ENCODE peak calls at places on chromosome 21, in six cellular contexts. A, Q, B, R, I and X are unnamed samples.

GRCh38 chr21:32457360-32457840 is 44.9 kb downstream of the EVA1C start:
- DNase-seq in Q (peak), I (no peak), A (no peak), R (no peak), B (peak), X (no peak)

GRCh38 chr21:27213328-27213727 is 246.4 kb upstream of the ADAMTS5 start:
- DNase-seq in R (no peak), I (peak), B (no peak), A (no peak), Q (no peak), X (no peak)

GRCh38 chr21:32803651-32804050 is 32.1 kb upstream of the PAXBP1 start:
- DNase-seq in I (peak), B (no peak), A (no peak), Q (no peak), R (no peak), X (no peak)

GRCh38 chr21:42678118-42678430 is 24.7 kb downstream of the PDE9A start:
- DNase-seq in Q (no peak), R (no peak), A (no peak), B (no peak), I (no peak), X (no peak)

GRCh38 chr21:26067836-26068401 is 102.7 kb downstream of the APP start:
- DNase-seq in I (no peak), A (no peak), B (no peak), Q (no peak), R (no peak), X (no peak)

GRCh38 chr21:28871388-28872015 is 121.2 kb downstream of the LTN1 start:
- DNase-seq in A (no peak), I (peak), Q (no peak), R (no peak), B (peak), X (no peak)

GRCh38 chr21:31173881-31174555 is 135.7 kb upstream of the KRTAP19-8 start:
- DNase-seq in I (no peak), A (no peak), R (no peak), Q (no peak), B (no peak), X (no peak)

GRCh38 chr21:26883768-26884167 is 38.6 kb upstream of the ADAMTS1 start:
- DNase-seq in A (no peak), B (no peak), I (no peak), Q (no peak), R (peak), X (no peak)

GRCh38 chr21:42760977-42761751 is 107.7 kb downstream of the PDE9A start:
- DNase-seq in A (no peak), I (no peak), B (no peak), Q (peak), R (no peak), X (no peak)

GRCh38 chr21:41168391-41169257 is 664 bp downstream of the BACE2 start:
- DNase-seq in B (peak), A (no peak), I (peak), R (no peak), Q (no peak), X (no peak)

GRCh38 chr21:42060166-42060565 is 11.0 kb upstream of the UMODL1 start:
- DNase-seq in R (no peak), A (no peak), Q (no peak), I (no peak), B (no peak), X (no peak)

GRCh38 chr21:36070999-36071398 is 1.2 kb downstream of the CBR1 start:
- DNase-seq in I (no peak), A (no peak), R (no peak), Q (no peak), B (no peak), X (no peak)

GRCh38 chr21:34808569-34809204 is 139.9 kb downstream of the CLIC6 start:
- DNase-seq in A (peak), R (peak), B (no peak), I (peak), Q (peak), X (peak)

GRCh38 chr21:26945916-26946315 is 21.0 kb downstream of the ADAMTS5 start:
- DNase-seq in I (no peak), B (no peak), A (no peak), R (no peak), Q (no peak), X (no peak)

GRCh38 chr21:21002137-21002536 is 3.9 kb downstream of the NCAM2 start:
- DNase-seq in I (no peak), Q (no peak), A (no peak), B (no peak), R (no peak), X (no peak)

GRCh38 chr21:17463441-17463840 is 49.4 kb upstream of the CXADR start:
- DNase-seq in I (peak), B (no peak), Q (no peak), R (peak), A (no peak), X (peak)

GRCh38 chr21:42757826-42758655 is 104.6 kb downstream of the PDE9A start:
- DNase-seq in B (no peak), A (no peak), I (no peak), R (no peak), Q (no peak), X (no peak)

GRCh38 chr21:32414579-32415358 is 2.3 kb downstream of the EVA1C start:
- DNase-seq in B (no peak), R (no peak), I (no peak), Q (no peak), A (no peak), X (no peak)

GRCh38 chr21:26788783-26789182 is 56.4 kb downstream of the ADAMTS1 start:
- DNase-seq in I (no peak), R (no peak), Q (no peak), A (no peak), B (peak), X (no peak)

GRCh38 chr21:26057488-26058170 is 112.9 kb downstream of the APP start:
- DNase-seq in I (no peak), Q (no peak), A (no peak), R (no peak), B (no peak), X (no peak)

GRCh38 chr21:31531967-31532366 is 127.5 kb upstream of the SOD1 start:
- DNase-seq in A (no peak), Q (no peak), B (no peak), R (no peak), I (no peak), X (no peak)

GRCh38 chr21:33578214-33578613 is 10.3 kb downstream of the DONSON start:
- DNase-seq in B (no peak), Q (no peak), R (peak), A (no peak), I (no peak), X (no peak)

GRCh38 chr21:35348686-35349085 is 299.6 kb upstream of the RUNX1 start:
- DNase-seq in Q (no peak), A (no peak), B (no peak), R (no peak), I (no peak), X (no peak)

GRCh38 chr21:33968082-33968997 is 52.7 kb upstream of the ATP5PO start:
- DNase-seq in A (peak), R (no peak), Q (no peak), B (no peak), I (peak), X (no peak)

GRCh38 chr21:34744801-34745200 is 76.0 kb downstream of the CLIC6 start:
- DNase-seq in B (no peak), R (no peak), I (no peak), A (no peak), Q (no peak), X (no peak)

GRCh38 chr21:8991968-8992621 is 1529.3 kb upstream of the TPTE start:
- DNase-seq in Q (no peak), I (no peak), B (no peak), A (no peak), R (no peak), X (no peak)

GRCh38 chr21:41472769-41473548 is 35.0 kb downstream of the TMPRSS2 start:
- DNase-seq in Q (no peak), A (no peak), R (no peak), B (no peak), I (no peak), X (no peak)

GRCh38 chr21:35646606-35647005 is 413.7 kb downstream of the SETD4 start:
- DNase-seq in B (no peak), R (peak), A (no peak), I (peak), Q (no peak), X (no peak)

GRCh38 chr21:33015091-33015490 is 10.6 kb upstream of the OLIG2 start:
- DNase-seq in R (no peak), I (no peak), B (no peak), Q (no peak), A (no peak), X (no peak)

GRCh38 chr21:33133912-33134311 is 64.0 kb downstream of the OLIG1 start:
- DNase-seq in I (no peak), Q (no peak), R (no peak), B (no peak), A (no peak), X (no peak)

GRCh38 chr21:35925497-35925896 is 134.8 kb downstream of the SETD4 start:
- DNase-seq in A (peak), I (no peak), Q (no peak), B (no peak), R (no peak), X (no peak)

GRCh38 chr21:31630062-31630711 is 29.3 kb upstream of the SOD1 start:
- DNase-seq in B (no peak), A (no peak), R (peak), I (peak), Q (peak), X (peak)

GRCh38 chr21:42300045-42300583 is 15.1 kb downstream of the TFF3 start:
- DNase-seq in Q (no peak), R (no peak), A (no peak), I (no peak), B (no peak), X (no peak)

GRCh38 chr21:37153935-37154350 is 80.9 kb downstream of the TTC3 start:
- DNase-seq in Q (no peak), R (peak), A (no peak), B (peak), I (no peak), X (no peak)

GRCh38 chr21:26443291-26443690 is 129.8 kb downstream of the CYYR1 start:
- DNase-seq in I (no peak), A (no peak), B (no peak), R (no peak), Q (no peak), X (no peak)

DNA sequence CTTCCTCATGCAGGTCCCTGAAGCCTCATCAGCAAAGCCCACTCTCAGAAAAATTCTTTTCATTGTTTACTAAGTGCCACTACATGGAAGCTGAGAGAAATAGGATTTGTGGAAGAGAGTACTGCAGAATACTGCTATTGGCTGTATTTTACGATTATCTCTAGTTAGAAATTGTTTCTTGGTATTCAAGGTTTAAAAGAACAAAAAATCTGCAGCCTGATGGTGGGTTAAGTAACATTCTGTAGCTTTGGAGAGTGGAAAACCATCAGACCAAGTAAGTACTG is 27.3 kb downstream of the PTTG1IP start:
- DNase-seq in I (no peak), R (no peak), A (no peak), Q (no peak), B (no peak), X (no peak)
- H3K4me3 ChIP-seq in I (peak), R (peak), A (no peak), Q (peak), B (peak), X (peak)

DNA sequence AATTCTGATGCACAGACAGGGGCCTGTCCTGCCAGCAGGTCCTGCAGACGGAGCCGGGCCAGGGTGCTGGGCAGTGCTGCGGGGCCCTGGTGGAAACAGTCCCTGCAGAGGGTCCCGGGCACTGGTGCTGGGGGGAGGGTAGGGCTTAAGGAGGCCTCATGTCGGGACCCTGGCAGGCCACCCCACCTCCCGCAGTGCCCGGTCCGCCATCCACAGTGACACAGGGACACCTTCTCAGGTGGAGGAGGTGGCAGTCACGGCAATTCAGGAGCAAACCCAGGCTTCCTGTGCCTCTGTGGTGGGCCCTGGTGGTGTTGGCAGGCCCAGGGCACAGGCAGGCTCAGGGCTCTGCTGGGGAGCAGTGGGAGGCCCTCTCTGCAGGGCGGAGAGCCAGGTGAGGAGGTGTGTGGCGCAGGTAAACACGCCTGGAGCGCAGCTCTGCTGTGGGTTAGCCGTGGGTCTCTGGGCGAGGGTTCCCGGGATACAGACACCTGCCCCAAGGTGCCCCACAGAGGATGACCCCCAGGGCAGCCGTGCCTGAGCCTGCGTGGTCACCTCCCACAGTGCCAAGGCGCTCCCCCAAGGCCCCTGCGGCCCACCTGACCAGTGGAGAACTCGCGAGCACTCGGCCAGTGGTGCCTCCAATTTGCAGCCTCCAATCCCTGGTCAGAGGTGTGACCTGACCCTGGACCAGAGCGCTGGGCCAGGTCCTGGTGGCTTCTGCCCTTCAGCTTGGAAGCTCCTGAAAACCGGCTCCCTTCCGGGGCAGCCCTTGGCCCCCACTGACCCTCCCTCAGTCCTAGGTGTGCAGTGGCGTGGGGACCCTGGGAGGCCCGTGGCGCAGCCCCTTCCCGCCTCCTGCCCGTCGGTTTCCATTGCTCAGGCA is 19.2 kb downstream of the COL18A1 start:
- DNase-seq in B (no peak), R (no peak), I (no peak), A (no peak), Q (no peak), X (no peak)
- H3K4me3 ChIP-seq in B (no peak), R (no peak), I (no peak), A (no peak), Q (no peak), X (no peak)

GRCh38 chr21:38920631-38921398 is 115.1 kb downstream of the ETS2 start:
- DNase-seq in Q (no peak), R (no peak), B (no peak), I (no peak), A (no peak), X (peak)
- H3K4me3 ChIP-seq in Q (no peak), R (no peak), B (no peak), I (no peak), A (no peak), X (no peak)

GRCh38 chr21:15124731-15125130 is 59.9 kb upstream of the NRIP1 start:
- DNase-seq in Q (no peak), A (no peak), B (no peak), R (no peak), I (no peak), X (no peak)

GRCh38 chr21:15121655-15122120 is 56.9 kb upstream of the NRIP1 start:
- DNase-seq in R (peak), A (no peak), B (no peak), I (peak), Q (no peak), X (peak)

GRCh38 chr21:15121097-15121654 is 56.4 kb upstream of the NRIP1 start:
- DNase-seq in B (no peak), R (no peak), A (no peak), Q (no peak), I (no peak), X (no peak)

GRCh38 chr21:15126948-15127347 is 62.1 kb upstream of the NRIP1 start:
- DNase-seq in A (no peak), Q (no peak), B (no peak), R (no peak), I (no peak), X (no peak)

GRCh38 chr21:15122241-15122640 is 57.4 kb upstream of the NRIP1 start:
- DNase-seq in R (no peak), Q (no peak), A (no peak), I (no peak), B (no peak), X (no peak)
- H3K4me3 ChIP-seq in R (no peak), Q (no peak), A (no peak), I (no peak), B (no peak), X (no peak)

GRCh38 chr21:44510508-44511218 is 29.3 kb downstream of the KRTAP10-1 start:
- DNase-seq in B (peak), Q (no peak), I (peak), R (no peak), A (peak), X (no peak)
- H3K4me3 ChIP-seq in B (peak), Q (no peak), I (no peak), R (no peak), A (no peak), X (no peak)

GRCh38 chr21:46424621-46425020 is 34.1 kb upstream of the DIP2A start:
- DNase-seq in I (no peak), B (no peak), Q (no peak), R (no peak), A (no peak), X (no peak)
- H3K4me3 ChIP-seq in I (no peak), B (no peak), Q (no peak), R (no peak), A (no peak), X (no peak)